ENCODE peak calls at places on chromosomes 12 and 14, in six cellular contexts. V is IMR-90, X is upper lobe of right lung, I is fibroblast of pulmonary artery, P is psoas muscle, E is cardiac fibroblast. C is an unnamed sample.

GRCh38 chr12:51621155-51621922 is 30.3 kb downstream of the SCN8A start:
- DNase-seq in V (peak), X (no peak), I (peak), P (no peak), E (peak), C (peak)

GRCh38 chr14:91015435-91015834 is 45.0 kb downstream of the RPS6KA5 start:
- DNase-seq in V (no peak), X (no peak), I (no peak), P (no peak), E (no peak), C (no peak)

GRCh38 chr14:46940600-46940999 is 289.0 kb upstream of the RPL10L start:
- DNase-seq in V (no peak), X (no peak), I (no peak), P (no peak), E (no peak), C (no peak)

GRCh38 chr12:108612788-108613282 is 15.0 kb upstream of the TMEM119 start:
- DNase-seq in V (no peak), X (no peak), I (no peak), P (no peak), E (no peak), C (no peak)

GRCh38 chr12:97837401-97837800 is 374.8 kb downstream of the RMST start:
- DNase-seq in V (no peak), X (no peak), I (peak), P (no peak), E (peak), C (peak)

GRCh38 chr14:94601961-94602391 is 10.2 kb upstream of the SERPINA3 start:
- DNase-seq in V (peak), X (no peak), I (peak), P (peak), E (peak), C (peak)

GRCh38 chr12:79183946-79184345 is 319.4 kb downstream of the SYT1 start:
- DNase-seq in V (peak), X (no peak), I (peak), P (no peak), E (no peak), C (no peak)

GRCh38 chr14:105472496-105472991 is 2.1 kb upstream of the CRIP2 start:
- DNase-seq in V (no peak), X (no peak), I (no peak), P (peak), E (no peak), C (no peak)

GRCh38 chr14:53152627-53152908 is 555 bp downstream of the DDHD1 start:
- DNase-seq in V (no peak), X (no peak), I (peak), P (no peak), E (no peak), C (peak)

GRCh38 chr12:51832708-51833107 is 15.8 kb downstream of the FIGNL2 start:
- DNase-seq in V (no peak), X (no peak), I (peak), P (no peak), E (no peak), C (no peak)

GRCh38 chr12:117837737-117838050 is 131.1 kb downstream of the KSR2 start:
- DNase-seq in V (no peak), X (no peak), I (no peak), P (no peak), E (no peak), C (no peak)

GRCh38 chr14:97253756-97254155 is 456.6 kb downstream of the VRK1 start:
- DNase-seq in V (no peak), X (no peak), I (no peak), P (no peak), E (no peak), C (no peak)

GRCh38 chr14:50318031-50318626 is 6.0 kb downstream of the DMAC2L start:
- DNase-seq in V (peak), X (no peak), I (peak), P (no peak), E (peak), C (peak)

GRCh38 chr14:88592016-88592415 is 29.2 kb downstream of the ZC3H14 start:
- DNase-seq in V (peak), X (no peak), I (no peak), P (no peak), E (no peak), C (peak)

GRCh38 chr14:38286481-38286880 is 30.6 kb upstream of the CLEC14A start:
- DNase-seq in V (no peak), X (no peak), I (peak), P (no peak), E (peak), C (peak)
- TF ChIP-seq CTCF in V (no peak), X (no peak), I (no peak), P (no peak), E (no peak), C (no peak)

GRCh38 chr14:41743140-41743539 is 136.5 kb downstream of the LRFN5 start:
- DNase-seq in V (no peak), X (no peak), I (no peak), P (no peak), E (no peak), C (no peak)
- H3K4me3 ChIP-seq in V (no peak), X (no peak), I (no peak), P (no peak), E (no peak), C (no peak)

GRCh38 chr12:128583453-128583852 is 240.3 kb downstream of the SLC15A4 start:
- DNase-seq in V (no peak), X (no peak), I (no peak), P (no peak), E (no peak), C (no peak)
- TF ChIP-seq CTCF in V (no peak), X (no peak), I (no peak), P (no peak), E (no peak), C (no peak)

DNA sequence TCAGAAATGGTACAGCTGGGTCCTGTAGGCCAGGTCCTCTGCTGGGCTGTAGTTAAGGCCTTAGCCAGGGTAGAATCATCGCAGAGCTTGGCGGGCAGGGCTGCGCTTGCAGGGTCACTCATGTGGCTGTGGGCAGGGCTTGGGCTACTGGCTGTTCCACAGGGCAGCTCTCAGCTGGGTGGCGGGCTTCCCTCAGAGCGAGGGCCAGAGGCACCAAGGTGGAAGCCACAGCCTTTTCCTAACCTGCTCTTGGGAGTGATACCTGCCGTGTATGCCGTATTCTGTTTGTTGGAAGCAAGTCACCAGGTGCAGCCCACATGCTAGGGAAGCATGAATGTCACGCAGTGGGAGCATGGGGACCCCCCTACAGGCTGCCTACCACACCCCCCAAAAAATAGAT is 69.8 kb upstream of the RIN3 start:
- DNase-seq in V (no peak), X (no peak), I (no peak), P (no peak), E (no peak), C (no peak)
- H3K4me3 ChIP-seq in V (no peak), X (no peak), I (no peak), P (no peak), E (no peak), C (no peak)

DNA sequence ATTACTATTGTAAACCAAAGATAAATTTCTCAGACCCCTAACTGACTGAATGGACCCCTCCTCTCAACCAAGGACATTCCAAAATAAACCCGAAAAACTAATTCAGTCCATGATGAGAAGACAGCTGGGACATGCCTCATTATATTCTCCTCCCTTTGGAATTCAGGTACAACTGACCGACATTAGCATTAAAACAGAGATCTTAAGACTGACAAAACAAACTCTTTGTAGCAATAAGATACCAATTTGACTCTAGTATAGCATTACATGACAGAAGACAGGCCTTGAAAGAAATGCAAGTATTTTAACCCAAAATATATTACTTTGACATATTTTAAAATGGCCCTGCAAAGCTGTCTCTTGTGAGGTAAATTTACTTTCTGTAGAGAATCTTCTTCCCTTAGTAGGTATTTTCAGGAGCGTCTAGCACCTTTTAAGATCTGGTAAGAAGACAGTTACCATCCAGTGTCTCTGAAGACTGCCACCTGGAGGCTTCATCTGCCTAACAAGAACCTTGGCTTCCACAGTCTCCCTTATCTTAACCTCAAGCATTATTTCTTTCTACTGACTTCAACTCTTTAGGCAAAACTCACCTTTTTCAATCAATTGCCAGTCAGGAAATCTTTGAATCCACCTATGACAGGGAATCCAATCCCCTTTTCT is 957.5 kb downstream of the SLC6A15 start:
- DNase-seq in V (no peak), X (no peak), I (peak), P (no peak), E (no peak), C (peak)
- TF ChIP-seq CTCF in V (no peak), X (no peak), I (peak), P (no peak), E (no peak), C (no peak)

GRCh38 chr14:21096889-21097615 is 1.4 kb downstream of the ZNF219 start:
- DNase-seq in V (no peak), X (no peak), I (no peak), P (no peak), E (no peak), C (no peak)

GRCh38 chr14:21096438-21096837 is 2.0 kb downstream of the ZNF219 start:
- DNase-seq in V (no peak), X (no peak), I (no peak), P (no peak), E (no peak), C (no peak)

GRCh38 chr14:21093769-21094681 is 4.4 kb downstream of the ZNF219 start:
- DNase-seq in V (no peak), X (no peak), I (no peak), P (no peak), E (no peak), C (no peak)

GRCh38 chr14:21097616-21098133 is 780 bp downstream of the ZNF219 start:
- DNase-seq in V (no peak), X (no peak), I (no peak), P (no peak), E (no peak), C (no peak)

GRCh38 chr14:21095430-21096205 is 2.8 kb downstream of the ZNF219 start:
- DNase-seq in V (peak), X (no peak), I (peak), P (no peak), E (no peak), C (peak)
- H3K4me3 ChIP-seq in V (no peak), X (no peak), I (no peak), P (no peak), E (no peak), C (no peak)